ENCODE peak calls at places on chromosomes 12 and 14, in ten cellular contexts. One of them, this sample, is unnamed.

GRCh38 chr14:81418057-81418790 is 18.1 kb upstream of the STON2 start:
- DNase-seq in left kidney: no peak
- DNase-seq in glutamatergic neuron: no peak
- DNase-seq in amygdala: no peak
- DNase-seq in NCI-H460: no peak
- DNase-seq in central memory CD4-positive, alpha-beta T cell: no peak
- DNase-seq in naive thymus-derived CD8-positive, alpha-beta T cell: no peak
- DNase-seq in GDM1: no peak
- DNase-seq in naive B cell: no peak
- DNase-seq in left cardiac atrium: no peak
- DNase-seq in this sample: no peak

GRCh38 chr12:82963961-82964360 is 277.3 kb downstream of the TMTC2 start:
- DNase-seq in central memory CD4-positive, alpha-beta T cell: no peak
- DNase-seq in naive B cell: no peak
- DNase-seq in NCI-H460: no peak
- DNase-seq in GDM1: no peak
- DNase-seq in left cardiac atrium: no peak
- DNase-seq in amygdala: no peak
- DNase-seq in naive thymus-derived CD8-positive, alpha-beta T cell: no peak
- DNase-seq in left kidney: peak
- DNase-seq in glutamatergic neuron: no peak
- DNase-seq in this sample: no peak

GRCh38 chr12:29559194-29559593 is 61.7 kb upstream of the OVCH1 start:
- DNase-seq in amygdala: no peak
- DNase-seq in GDM1: no peak
- DNase-seq in left kidney: no peak
- DNase-seq in naive thymus-derived CD8-positive, alpha-beta T cell: no peak
- DNase-seq in left cardiac atrium: no peak
- DNase-seq in glutamatergic neuron: no peak
- DNase-seq in central memory CD4-positive, alpha-beta T cell: no peak
- DNase-seq in NCI-H460: no peak
- DNase-seq in naive B cell: no peak
- DNase-seq in this sample: no peak

GRCh38 chr12:6372403-6373003 is 2.9 kb downstream of the SCNN1A start:
- DNase-seq in amygdala: no peak
- DNase-seq in left kidney: peak
- DNase-seq in GDM1: peak
- DNase-seq in central memory CD4-positive, alpha-beta T cell: no peak
- DNase-seq in left cardiac atrium: peak
- DNase-seq in naive thymus-derived CD8-positive, alpha-beta T cell: no peak
- DNase-seq in naive B cell: no peak
- DNase-seq in NCI-H460: peak
- DNase-seq in glutamatergic neuron: no peak
- DNase-seq in this sample: no peak

GRCh38 chr12:130976171-130976720 is 22.5 kb downstream of the ADGRD1 start:
- DNase-seq in left kidney: no peak
- DNase-seq in central memory CD4-positive, alpha-beta T cell: no peak
- DNase-seq in naive thymus-derived CD8-positive, alpha-beta T cell: no peak
- DNase-seq in GDM1: no peak
- DNase-seq in glutamatergic neuron: no peak
- DNase-seq in naive B cell: no peak
- DNase-seq in NCI-H460: no peak
- DNase-seq in amygdala: no peak
- DNase-seq in left cardiac atrium: no peak
- DNase-seq in this sample: no peak

GRCh38 chr14:44895716-44896115 is 66.0 kb downstream of the KLHL28 start:
- DNase-seq in glutamatergic neuron: no peak
- DNase-seq in NCI-H460: no peak
- DNase-seq in left cardiac atrium: no peak
- DNase-seq in amygdala: no peak
- DNase-seq in left kidney: no peak
- DNase-seq in naive thymus-derived CD8-positive, alpha-beta T cell: no peak
- DNase-seq in GDM1: no peak
- DNase-seq in naive B cell: no peak
- DNase-seq in central memory CD4-positive, alpha-beta T cell: no peak
- DNase-seq in this sample: no peak

GRCh38 chr12:24045816-24046257 is 96.4 kb upstream of the SOX5 start:
- DNase-seq in amygdala: no peak
- DNase-seq in naive B cell: no peak
- DNase-seq in naive thymus-derived CD8-positive, alpha-beta T cell: no peak
- DNase-seq in glutamatergic neuron: no peak
- DNase-seq in left kidney: peak
- DNase-seq in GDM1: no peak
- DNase-seq in left cardiac atrium: peak
- DNase-seq in central memory CD4-positive, alpha-beta T cell: no peak
- DNase-seq in NCI-H460: no peak
- DNase-seq in this sample: no peak

GRCh38 chr14:82075566-82075965 is 541.9 kb upstream of the SEL1L start:
- DNase-seq in amygdala: no peak
- DNase-seq in glutamatergic neuron: no peak
- DNase-seq in naive thymus-derived CD8-positive, alpha-beta T cell: no peak
- DNase-seq in NCI-H460: peak
- DNase-seq in GDM1: peak
- DNase-seq in naive B cell: no peak
- DNase-seq in central memory CD4-positive, alpha-beta T cell: no peak
- DNase-seq in left cardiac atrium: peak
- DNase-seq in left kidney: peak
- DNase-seq in this sample: no peak

GRCh38 chr14:104956290-104956890 is 21.8 kb downstream of the AHNAK2 start:
- DNase-seq in NCI-H460: no peak
- DNase-seq in GDM1: no peak
- DNase-seq in central memory CD4-positive, alpha-beta T cell: no peak
- DNase-seq in left kidney: no peak
- DNase-seq in glutamatergic neuron: peak
- DNase-seq in naive thymus-derived CD8-positive, alpha-beta T cell: no peak
- DNase-seq in left cardiac atrium: peak
- DNase-seq in naive B cell: no peak
- DNase-seq in amygdala: no peak
- DNase-seq in this sample: no peak

GRCh38 chr14:93234798-93235197 is 27.7 kb downstream of the UBR7 start:
- DNase-seq in GDM1: no peak
- DNase-seq in amygdala: no peak
- DNase-seq in left kidney: peak
- DNase-seq in central memory CD4-positive, alpha-beta T cell: no peak
- DNase-seq in left cardiac atrium: peak
- DNase-seq in glutamatergic neuron: no peak
- DNase-seq in naive thymus-derived CD8-positive, alpha-beta T cell: no peak
- DNase-seq in NCI-H460: peak
- DNase-seq in naive B cell: no peak
- DNase-seq in this sample: no peak

GRCh38 chr14:89794096-89794495 is 160.4 kb downstream of the EFCAB11 start:
- DNase-seq in central memory CD4-positive, alpha-beta T cell: no peak
- DNase-seq in GDM1: no peak
- DNase-seq in naive B cell: no peak
- DNase-seq in naive thymus-derived CD8-positive, alpha-beta T cell: no peak
- DNase-seq in left cardiac atrium: peak
- DNase-seq in glutamatergic neuron: no peak
- DNase-seq in left kidney: no peak
- DNase-seq in NCI-H460: no peak
- DNase-seq in amygdala: no peak
- DNase-seq in this sample: no peak

GRCh38 chr12:105262461-105263184 is 26.6 kb upstream of the APPL2 start:
- DNase-seq in amygdala: no peak
- DNase-seq in left kidney: no peak
- DNase-seq in naive thymus-derived CD8-positive, alpha-beta T cell: no peak
- DNase-seq in glutamatergic neuron: no peak
- DNase-seq in NCI-H460: no peak
- DNase-seq in central memory CD4-positive, alpha-beta T cell: no peak
- DNase-seq in naive B cell: no peak
- DNase-seq in GDM1: no peak
- DNase-seq in left cardiac atrium: no peak
- DNase-seq in this sample: no peak

GRCh38 chr14:72519543-72519942 is 374.4 kb downstream of the DPF3 start:
- DNase-seq in naive thymus-derived CD8-positive, alpha-beta T cell: no peak
- DNase-seq in NCI-H460: no peak
- DNase-seq in naive B cell: no peak
- DNase-seq in amygdala: no peak
- DNase-seq in GDM1: no peak
- DNase-seq in glutamatergic neuron: no peak
- DNase-seq in left kidney: no peak
- DNase-seq in central memory CD4-positive, alpha-beta T cell: no peak
- DNase-seq in left cardiac atrium: no peak
- DNase-seq in this sample: no peak

GRCh38 chr14:68970096-68970612 is 8.9 kb downstream of the ACTN1 start:
- DNase-seq in amygdala: no peak
- DNase-seq in naive thymus-derived CD8-positive, alpha-beta T cell: peak
- DNase-seq in GDM1: no peak
- DNase-seq in left kidney: peak
- DNase-seq in left cardiac atrium: no peak
- DNase-seq in naive B cell: no peak
- DNase-seq in glutamatergic neuron: no peak
- DNase-seq in central memory CD4-positive, alpha-beta T cell: peak
- DNase-seq in NCI-H460: no peak
- DNase-seq in this sample: peak

GRCh38 chr12:131636266-131636665 is 74.6 kb upstream of the SFSWAP start:
- DNase-seq in central memory CD4-positive, alpha-beta T cell: no peak
- DNase-seq in left kidney: no peak
- DNase-seq in glutamatergic neuron: no peak
- DNase-seq in naive thymus-derived CD8-positive, alpha-beta T cell: no peak
- DNase-seq in NCI-H460: no peak
- DNase-seq in left cardiac atrium: no peak
- DNase-seq in naive B cell: no peak
- DNase-seq in amygdala: no peak
- DNase-seq in GDM1: no peak
- DNase-seq in this sample: no peak

GRCh38 chr14:75578786-75579781 is 664 bp downstream of the FLVCR2 start:
- DNase-seq in amygdala: no peak
- DNase-seq in NCI-H460: no peak
- DNase-seq in naive B cell: no peak
- DNase-seq in left cardiac atrium: peak
- DNase-seq in left kidney: peak
- DNase-seq in GDM1: no peak
- DNase-seq in naive thymus-derived CD8-positive, alpha-beta T cell: no peak
- DNase-seq in central memory CD4-positive, alpha-beta T cell: no peak
- DNase-seq in glutamatergic neuron: no peak
- DNase-seq in this sample: no peak

GRCh38 chr14:97499790-97500481 is 702.8 kb downstream of the VRK1 start:
- DNase-seq in left kidney: no peak
- DNase-seq in left cardiac atrium: no peak
- DNase-seq in central memory CD4-positive, alpha-beta T cell: no peak
- DNase-seq in NCI-H460: no peak
- DNase-seq in naive B cell: no peak
- DNase-seq in GDM1: no peak
- DNase-seq in amygdala: no peak
- DNase-seq in glutamatergic neuron: no peak
- DNase-seq in naive thymus-derived CD8-positive, alpha-beta T cell: no peak
- DNase-seq in this sample: no peak

GRCh38 chr12:132429932-132430643 is 59.9 kb upstream of the FBRSL1 start:
- DNase-seq in naive thymus-derived CD8-positive, alpha-beta T cell: peak
- DNase-seq in left kidney: peak
- DNase-seq in NCI-H460: peak
- DNase-seq in amygdala: no peak
- DNase-seq in naive B cell: peak
- DNase-seq in left cardiac atrium: no peak
- DNase-seq in glutamatergic neuron: peak
- DNase-seq in central memory CD4-positive, alpha-beta T cell: peak
- DNase-seq in GDM1: peak
- DNase-seq in this sample: peak

GRCh38 chr12:115322275-115322674 is 638.3 kb upstream of the TBX3 start:
- DNase-seq in amygdala: no peak
- DNase-seq in left kidney: no peak
- DNase-seq in naive thymus-derived CD8-positive, alpha-beta T cell: no peak
- DNase-seq in central memory CD4-positive, alpha-beta T cell: no peak
- DNase-seq in NCI-H460: no peak
- DNase-seq in naive B cell: no peak
- DNase-seq in left cardiac atrium: no peak
- DNase-seq in glutamatergic neuron: no peak
- DNase-seq in GDM1: no peak
- DNase-seq in this sample: no peak

GRCh38 chr14:55136868-55137785 is 8.1 kb downstream of the LGALS3 start:
- DNase-seq in NCI-H460: no peak
- DNase-seq in amygdala: peak
- DNase-seq in naive thymus-derived CD8-positive, alpha-beta T cell: no peak
- DNase-seq in naive B cell: no peak
- DNase-seq in left cardiac atrium: peak
- DNase-seq in glutamatergic neuron: no peak
- DNase-seq in central memory CD4-positive, alpha-beta T cell: no peak
- DNase-seq in left kidney: peak
- DNase-seq in GDM1: no peak
- DNase-seq in this sample: no peak

GRCh38 chr14:31070431-31070830 is 44.3 kb upstream of the STRN3 start:
- DNase-seq in naive B cell: no peak
- DNase-seq in left kidney: no peak
- DNase-seq in GDM1: no peak
- DNase-seq in left cardiac atrium: no peak
- DNase-seq in naive thymus-derived CD8-positive, alpha-beta T cell: no peak
- DNase-seq in glutamatergic neuron: no peak
- DNase-seq in amygdala: no peak
- DNase-seq in central memory CD4-positive, alpha-beta T cell: no peak
- DNase-seq in NCI-H460: no peak
- DNase-seq in this sample: no peak

GRCh38 chr12:61513499-61513898 is 746.7 kb upstream of the USP15 start:
- DNase-seq in naive B cell: no peak
- DNase-seq in NCI-H460: no peak
- DNase-seq in amygdala: no peak
- DNase-seq in GDM1: no peak
- DNase-seq in naive thymus-derived CD8-positive, alpha-beta T cell: no peak
- DNase-seq in glutamatergic neuron: no peak
- DNase-seq in central memory CD4-positive, alpha-beta T cell: no peak
- DNase-seq in left cardiac atrium: no peak
- DNase-seq in left kidney: no peak
- DNase-seq in this sample: no peak

GRCh38 chr14:68929623-68930307 is 49.3 kb downstream of the ACTN1 start:
- DNase-seq in NCI-H460: no peak
- DNase-seq in GDM1: no peak
- DNase-seq in left kidney: no peak
- DNase-seq in glutamatergic neuron: no peak
- DNase-seq in naive thymus-derived CD8-positive, alpha-beta T cell: no peak
- DNase-seq in naive B cell: no peak
- DNase-seq in left cardiac atrium: no peak
- DNase-seq in central memory CD4-positive, alpha-beta T cell: no peak
- DNase-seq in amygdala: no peak
- DNase-seq in this sample: no peak

GRCh38 chr14:51711505-51711904 is 59.8 kb downstream of the FRMD6 start:
- DNase-seq in amygdala: no peak
- DNase-seq in central memory CD4-positive, alpha-beta T cell: no peak
- DNase-seq in GDM1: no peak
- DNase-seq in naive B cell: no peak
- DNase-seq in naive thymus-derived CD8-positive, alpha-beta T cell: no peak
- DNase-seq in left cardiac atrium: no peak
- DNase-seq in glutamatergic neuron: no peak
- DNase-seq in left kidney: no peak
- DNase-seq in NCI-H460: no peak
- DNase-seq in this sample: no peak

GRCh38 chr14:74620497-74620921 is 8.5 kb upstream of the LTBP2 start:
- DNase-seq in naive B cell: no peak
- DNase-seq in NCI-H460: no peak
- DNase-seq in glutamatergic neuron: no peak
- DNase-seq in naive thymus-derived CD8-positive, alpha-beta T cell: no peak
- DNase-seq in amygdala: no peak
- DNase-seq in GDM1: no peak
- DNase-seq in left kidney: peak
- DNase-seq in left cardiac atrium: no peak
- DNase-seq in central memory CD4-positive, alpha-beta T cell: peak
- DNase-seq in this sample: peak

GRCh38 chr14:85409496-85410210 is 120.3 kb upstream of the FLRT2 start:
- DNase-seq in glutamatergic neuron: no peak
- DNase-seq in amygdala: no peak
- DNase-seq in naive thymus-derived CD8-positive, alpha-beta T cell: no peak
- DNase-seq in central memory CD4-positive, alpha-beta T cell: no peak
- DNase-seq in NCI-H460: no peak
- DNase-seq in GDM1: no peak
- DNase-seq in left cardiac atrium: no peak
- DNase-seq in naive B cell: no peak
- DNase-seq in left kidney: no peak
- DNase-seq in this sample: no peak

GRCh38 chr14:92253381-92253894 is 69.5 kb upstream of the SLC24A4 start:
- DNase-seq in NCI-H460: no peak
- DNase-seq in left cardiac atrium: no peak
- DNase-seq in naive thymus-derived CD8-positive, alpha-beta T cell: no peak
- DNase-seq in amygdala: no peak
- DNase-seq in naive B cell: no peak
- DNase-seq in central memory CD4-positive, alpha-beta T cell: no peak
- DNase-seq in GDM1: no peak
- DNase-seq in glutamatergic neuron: no peak
- DNase-seq in left kidney: peak
- DNase-seq in this sample: no peak

GRCh38 chr12:75923964-75924666 is 107.5 kb downstream of the PHLDA1 start:
- DNase-seq in GDM1: no peak
- DNase-seq in naive thymus-derived CD8-positive, alpha-beta T cell: no peak
- DNase-seq in NCI-H460: no peak
- DNase-seq in left cardiac atrium: no peak
- DNase-seq in left kidney: no peak
- DNase-seq in central memory CD4-positive, alpha-beta T cell: no peak
- DNase-seq in amygdala: no peak
- DNase-seq in glutamatergic neuron: no peak
- DNase-seq in naive B cell: no peak
- DNase-seq in this sample: no peak

This sample was measured in activated effector memory CD4-positive, alpha-beta T cell treated with Interleukin-2 at 50 U/mL for 16 hours.